ENCODE peak calls at places on chromosomes 7 and 10, in eight cellular contexts. M is astrocyte of the spinal cord, L is lung, F is body of pancreas, Y is tibial artery, W is foreskin fibroblast, K is NT2/D1, E is GM12865. R is an unnamed sample.

GRCh38 chr7:1665721-1666250 is 4.3 kb upstream of the ELFN1 start:
- DNase-seq in M (no peak), L (no peak), F (peak), Y (peak), W (peak), K (no peak), E (no peak), R (no peak)

GRCh38 chr7:96861-97260 is 95.5 kb upstream of the FAM20C start:
- DNase-seq in M (no peak), L (no peak), F (no peak), Y (no peak), W (no peak), K (peak), E (no peak), R (no peak)

GRCh38 chr10:121580276-121581116 is 17.7 kb downstream of the FGFR2 start:
- DNase-seq in M (no peak), L (no peak), F (no peak), Y (no peak), W (no peak), K (peak), E (no peak), R (no peak)

GRCh38 chr7:87575521-87575920 is 25.2 kb downstream of the ABCB1 start:
- DNase-seq in M (peak), L (no peak), F (no peak), Y (no peak), W (no peak), K (no peak), E (no peak), R (no peak)

GRCh38 chr7:8214162-8214897 is 47.6 kb downstream of the ICA1 start:
- DNase-seq in M (peak), L (no peak), F (no peak), Y (no peak), W (peak), K (no peak), E (no peak), R (no peak)

GRCh38 chr10:71075759-71076472 is 136.5 kb upstream of the UNC5B start:
- DNase-seq in M (no peak), L (no peak), F (no peak), Y (peak), W (no peak), K (no peak), E (no peak), R (no peak)

GRCh38 chr10:2925631-2926030 is 141.7 kb upstream of the PFKP start:
- DNase-seq in M (peak), L (peak), F (peak), Y (no peak), W (no peak), K (no peak), E (no peak), R (no peak)

GRCh38 chr10:102523250-102524029 is 19.7 kb downstream of the SUFU start:
- DNase-seq in M (peak), L (no peak), F (peak), Y (peak), W (peak), K (no peak), E (peak), R (no peak)

GRCh38 chr10:33067481-33067880 is 109.5 kb upstream of the ITGB1 start:
- DNase-seq in M (no peak), L (no peak), F (no peak), Y (no peak), W (no peak), K (no peak), E (no peak), R (no peak)

GRCh38 chr7:46835556-46835955 is 746.4 kb downstream of the TNS3 start:
- DNase-seq in M (no peak), L (no peak), F (no peak), Y (no peak), W (no peak), K (no peak), E (no peak), R (no peak)

GRCh38 chr7:76054129-76055120 is 6.5 kb downstream of the MDH2 start:
- DNase-seq in M (peak), L (no peak), F (peak), Y (no peak), W (peak), K (peak), E (peak), R (no peak)

GRCh38 chr7:77454802-77455201 is 38.7 kb upstream of the GSAP start:
- DNase-seq in M (no peak), L (no peak), F (no peak), Y (no peak), W (no peak), K (no peak), E (no peak), R (no peak)

GRCh38 chr10:61994404-61995031 is 93.0 kb downstream of the ARID5B start:
- DNase-seq in M (no peak), L (no peak), F (no peak), Y (no peak), W (no peak), K (no peak), E (no peak), R (no peak)

GRCh38 chr10:33886299-33886698 is 551.8 kb upstream of the NRP1 start:
- DNase-seq in M (no peak), L (no peak), F (no peak), Y (no peak), W (no peak), K (no peak), E (no peak), R (no peak)

GRCh38 chr10:51224610-51225230 is 150.4 kb downstream of the PRKG1 start:
- DNase-seq in M (peak), L (no peak), F (no peak), Y (no peak), W (peak), K (no peak), E (no peak), R (no peak)

GRCh38 chr10:101066890-101067355 is 5.1 kb downstream of the KAZALD1 start:
- DNase-seq in M (no peak), L (no peak), F (peak), Y (no peak), W (no peak), K (no peak), E (no peak), R (no peak)

GRCh38 chr7:4436936-4437335 is 245.2 kb upstream of the FOXK1 start:
- DNase-seq in M (no peak), L (no peak), F (no peak), Y (no peak), W (no peak), K (no peak), E (no peak), R (no peak)

GRCh38 chr7:74722045-74722603 is 51.7 kb upstream of the NCF1 start:
- DNase-seq in M (no peak), L (no peak), F (peak), Y (no peak), W (no peak), K (no peak), E (no peak), R (no peak)

GRCh38 chr10:102643346-102644065 is 773 bp upstream of the TRIM8 start:
- DNase-seq in M (peak), L (peak), F (peak), Y (peak), W (peak), K (no peak), E (peak), R (peak)

GRCh38 chr7:154415709-154416399 is 363.7 kb downstream of the DPP6 start:
- DNase-seq in M (no peak), L (no peak), F (no peak), Y (no peak), W (no peak), K (no peak), E (no peak), R (no peak)

GRCh38 chr10:45582386-45582781 is 90.2 kb downstream of the ZFAND4 start:
- DNase-seq in M (no peak), L (no peak), F (no peak), Y (no peak), W (no peak), K (no peak), E (no peak), R (no peak)

GRCh38 chr10:45580781-45581496 is 91.6 kb downstream of the ZFAND4 start:
- DNase-seq in M (no peak), L (no peak), F (peak), Y (no peak), W (no peak), K (no peak), E (peak), R (no peak)

GRCh38 chr10:45578384-45578946 is 94.1 kb downstream of the ZFAND4 start:
- DNase-seq in M (no peak), L (no peak), F (no peak), Y (no peak), W (no peak), K (no peak), E (no peak), R (no peak)

GRCh38 chr10:45581497-45582385 is 90.8 kb downstream of the ZFAND4 start:
- DNase-seq in M (no peak), L (no peak), F (no peak), Y (no peak), W (no peak), K (no peak), E (peak), R (no peak)

DNA sequence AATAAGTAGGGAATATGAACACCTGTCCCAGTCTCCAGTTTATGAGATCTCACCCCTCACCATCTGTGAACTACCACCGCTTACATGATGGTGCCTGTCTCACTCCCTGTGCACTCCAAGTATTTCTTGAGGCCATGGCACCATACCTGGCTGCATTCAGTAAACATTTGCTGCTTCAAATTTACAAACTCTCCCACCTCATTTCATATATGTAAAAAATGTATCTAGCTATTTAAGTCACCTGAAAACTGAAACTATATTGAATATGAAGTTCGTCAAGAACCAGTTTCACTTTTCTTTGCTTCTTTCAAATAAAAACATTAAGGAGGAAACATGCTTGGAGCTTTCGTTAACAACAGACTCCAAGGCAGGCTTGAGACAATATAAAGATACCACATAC is 92.2 kb downstream of the ZFAND4 start:
- DNase-seq in M (no peak), L (no peak), F (peak), Y (no peak), W (no peak), K (no peak), E (peak), R (no peak)
- H3K4me3 ChIP-seq in M (no peak), L (no peak), F (no peak), Y (no peak), W (no peak), K (no peak), E (peak), R (no peak)

GRCh38 chr10:72218756-72219155 is 2.7 kb upstream of the ASCC1 start:
- DNase-seq in M (no peak), L (no peak), F (no peak), Y (peak), W (no peak), K (no peak), E (no peak), R (no peak)
- H3K4me3 ChIP-seq in M (no peak), L (no peak), F (no peak), Y (no peak), W (no peak), K (no peak), E (peak), R (no peak)

GRCh38 chr10:99660662-99661369 is 1.5 kb downstream of the ENTPD7 start:
- DNase-seq in M (peak), L (no peak), F (no peak), Y (no peak), W (no peak), K (no peak), E (no peak), R (no peak)

GRCh38 chr10:99659868-99660366 is 608 bp downstream of the ENTPD7 start:
- DNase-seq in M (no peak), L (no peak), F (no peak), Y (no peak), W (no peak), K (no peak), E (no peak), R (peak)

GRCh38 chr10:99658622-99659030 is 683 bp upstream of the ENTPD7 start:
- DNase-seq in M (peak), L (peak), F (peak), Y (no peak), W (peak), K (no peak), E (peak), R (no peak)

GRCh38 chr10:99659031-99659867 is at the start of gene ENTPD7:
- DNase-seq in M (peak), L (peak), F (peak), Y (peak), W (peak), K (peak), E (peak), R (peak)

DNA sequence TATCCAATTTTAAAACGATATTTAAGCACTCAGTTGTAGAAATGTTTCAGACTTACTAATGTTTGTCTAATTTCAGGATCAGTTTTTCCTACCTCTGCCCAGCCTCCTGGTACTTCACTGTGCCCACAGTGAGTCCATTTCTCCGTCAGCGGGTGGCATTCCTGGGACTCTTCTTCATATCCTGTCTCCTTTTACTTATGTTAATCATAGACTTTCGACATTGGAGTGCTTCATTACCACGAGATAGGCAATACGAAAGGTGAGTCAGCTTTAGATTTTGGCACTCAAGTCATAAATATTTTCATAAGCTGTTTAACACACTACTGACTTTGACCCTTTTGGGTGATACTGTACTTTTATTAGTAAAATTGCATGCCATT is 2.1 kb downstream of the ENTPD7 start:
- DNase-seq in M (peak), L (no peak), F (no peak), Y (no peak), W (peak), K (no peak), E (no peak), R (no peak)
- H3K4me3 ChIP-seq in M (no peak), L (no peak), F (no peak), Y (no peak), W (peak), K (no peak), E (no peak), R (no peak)

DNA sequence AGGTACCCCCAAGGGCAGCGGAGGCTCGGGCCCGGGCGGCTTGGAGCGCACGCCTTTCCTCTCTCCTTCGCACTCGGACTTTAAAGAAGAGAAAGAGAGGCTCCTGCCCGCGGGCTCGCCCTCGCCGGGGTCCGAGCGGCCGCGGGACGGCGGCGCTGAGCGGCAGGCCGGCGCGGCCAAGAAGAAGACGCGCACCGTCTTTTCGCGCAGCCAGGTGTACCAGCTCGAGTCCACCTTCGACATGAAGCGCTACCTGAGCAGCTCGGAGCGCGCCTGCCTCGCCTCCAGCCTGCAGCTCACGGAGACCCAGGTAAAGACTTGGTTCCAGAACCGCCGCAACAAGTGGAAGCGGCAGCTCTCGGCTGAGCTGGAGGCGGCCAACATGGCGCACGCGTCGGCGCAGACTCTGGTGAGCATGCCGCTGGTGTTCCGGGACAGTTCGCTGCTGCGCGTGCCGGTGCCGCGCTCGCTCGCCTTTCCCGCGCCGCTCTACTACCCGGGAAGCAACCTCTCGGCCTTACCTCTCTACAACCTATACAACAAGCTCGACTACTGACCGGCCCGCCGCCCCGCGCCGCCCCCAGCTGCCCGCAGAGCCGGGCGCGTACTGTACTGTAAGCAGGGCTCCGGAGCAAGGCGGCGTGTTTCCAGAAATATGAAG is 1.8 kb downstream of the HMX2 start:
- DNase-seq in M (no peak), L (no peak), F (peak), Y (no peak), W (peak), K (no peak), E (no peak), R (no peak)
- H3K4me3 ChIP-seq in M (peak), L (peak), F (no peak), Y (peak), W (peak), K (peak), E (no peak), R (peak)

GRCh38 chr10:48247680-48248079 is 26.8 kb downstream of the FRMPD2 start:
- DNase-seq in M (no peak), L (no peak), F (no peak), Y (no peak), W (no peak), K (no peak), E (no peak), R (no peak)
- H3K4me3 ChIP-seq in M (no peak), L (no peak), F (no peak), Y (no peak), W (no peak), K (no peak), E (no peak), R (no peak)

DNA sequence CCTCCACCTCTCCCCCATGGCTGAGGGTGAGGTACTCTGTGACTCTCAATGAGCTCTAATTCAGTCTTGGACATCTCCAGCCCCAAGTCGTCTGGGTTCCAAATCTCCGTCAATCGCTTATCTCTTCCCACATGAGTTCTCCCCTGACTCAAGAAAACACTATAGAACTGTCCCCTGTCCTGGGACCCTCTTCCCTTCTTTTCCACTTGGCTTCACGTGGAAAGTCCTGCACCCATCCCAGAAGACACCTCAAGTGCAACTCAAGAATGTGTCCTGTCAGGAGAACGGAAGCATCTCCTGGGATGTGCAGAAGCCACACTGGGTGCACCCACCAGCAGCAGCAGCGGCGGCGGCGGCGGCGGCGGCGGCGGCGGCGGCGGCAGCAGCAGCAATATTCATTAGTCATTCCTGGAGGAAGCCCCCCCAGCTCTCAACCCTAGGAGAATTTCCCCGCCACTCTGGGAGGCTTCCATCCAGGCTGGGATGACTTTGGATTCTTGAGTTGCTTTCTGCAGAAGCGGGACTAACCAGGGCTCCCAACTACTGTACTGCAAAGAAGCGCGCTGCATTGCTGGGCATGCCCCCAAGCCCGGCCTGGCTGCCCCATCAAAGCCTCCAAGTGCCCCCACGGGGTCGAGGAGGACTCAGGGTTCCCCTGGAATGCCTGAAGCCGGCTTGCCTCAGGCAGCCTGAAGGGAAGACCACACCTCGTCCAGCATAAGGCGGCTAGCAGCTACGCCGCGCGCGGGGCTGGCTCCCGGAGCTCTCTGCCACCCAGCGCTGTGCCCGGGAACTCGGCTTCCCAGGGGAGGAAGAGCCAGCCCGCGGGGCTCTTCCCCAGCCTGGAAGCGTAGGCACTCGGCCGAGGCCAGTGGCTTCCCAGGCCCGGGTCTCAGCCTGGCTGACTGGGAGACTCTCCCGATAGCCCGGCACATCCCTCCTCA is 1.0 kb downstream of the CRTAC1 start:
- DNase-seq in M (no peak), L (no peak), F (peak), Y (no peak), W (no peak), K (no peak), E (no peak), R (peak)
- H3K4me3 ChIP-seq in M (no peak), L (peak), F (no peak), Y (peak), W (no peak), K (peak), E (no peak), R (peak)

R was measured in dorsolateral prefrontal cortex.